ENCODE peak calls at places on chromosomes 11 and 22, in six cellular contexts. G, P, M, Q, B and T are unnamed samples. For H3K4me1, the result is how much of the 10 kb centered on the place peaks cover.

GRCh38 chr22:39520874-39521857 is 804 bp downstream of the ATF4 start:
- DNase-seq in Q (peak), M (peak), G (peak), B (peak), P (peak), T (peak)

GRCh38 chr11:2092464-2092910 is 46.7 kb downstream of the IGF2 start:
- DNase-seq in B (no peak), G (peak), M (no peak), P (no peak), Q (peak), T (no peak)

GRCh38 chr11:2343502-2343901 is 33.6 kb upstream of the CD81 start:
- DNase-seq in B (no peak), Q (no peak), P (no peak), G (no peak), M (no peak), T (no peak)

GRCh38 chr22:17734197-17734596 is 40.1 kb downstream of the BID start:
- DNase-seq in P (no peak), Q (no peak), G (no peak), M (no peak), B (no peak), T (no peak)

GRCh38 chr11:59667812-59668187 is 1.0 kb downstream of the PATL1 start:
- DNase-seq in P (no peak), Q (no peak), G (no peak), B (peak), M (no peak), T (no peak)

GRCh38 chr11:67083786-67084366 is 27.2 kb downstream of the RHOD start:
- DNase-seq in B (no peak), P (no peak), G (no peak), M (no peak), Q (no peak), T (no peak)

GRCh38 chr11:118881130-118881717 is 2.5 kb upstream of the CXCR5 start:
- DNase-seq in P (no peak), B (no peak), M (no peak), Q (no peak), G (no peak), T (no peak)

GRCh38 chr11:93249437-93250210 is 51.8 kb upstream of the SLC36A4 start:
- DNase-seq in P (no peak), M (no peak), Q (no peak), B (no peak), G (no peak), T (no peak)

GRCh38 chr11:12159351-12160099 is 49.1 kb downstream of the MICAL2 start:
- DNase-seq in B (no peak), P (no peak), G (peak), Q (no peak), M (no peak), T (no peak)

GRCh38 chr11:70669281-70669680 is 271.0 kb downstream of the CTTN start:
- DNase-seq in G (no peak), B (no peak), P (no peak), Q (no peak), M (no peak), T (no peak)

GRCh38 chr22:44360686-44361381 is 48.1 kb upstream of the SHISAL1 start:
- DNase-seq in M (no peak), B (peak), Q (peak), P (no peak), G (peak), T (no peak)

GRCh38 chr22:21615731-21616130 is 14.1 kb downstream of the YDJC start:
- DNase-seq in Q (no peak), G (no peak), M (no peak), P (no peak), B (no peak), T (no peak)

GRCh38 chr11:109527496-109527895 is 105.5 kb downstream of the C11orf87 start:
- DNase-seq in P (no peak), B (no peak), Q (no peak), M (no peak), G (no peak), T (no peak)

GRCh38 chr11:64489831-64490441 is 101.1 kb upstream of the SLC22A12 start:
- DNase-seq in M (peak), G (peak), Q (peak), P (no peak), B (peak), T (no peak)

GRCh38 chr11:13042873-13043338 is 33.8 kb downstream of the RASSF10 start:
- DNase-seq in B (no peak), G (no peak), M (no peak), Q (no peak), P (no peak), T (no peak)

GRCh38 chr11:134562176-134562575 is 150.1 kb upstream of the B3GAT1 start:
- DNase-seq in M (no peak), P (no peak), Q (no peak), B (no peak), G (peak), T (no peak)

GRCh38 chr22:17118342-17118741 is 2.8 kb downstream of the TMEM121B start:
- DNase-seq in B (no peak), P (no peak), Q (no peak), M (no peak), G (no peak), T (no peak)

GRCh38 chr22:32754413-32755041 is 47.0 kb upstream of the TIMP3 start:
- DNase-seq in Q (peak), M (no peak), G (no peak), P (no peak), B (no peak), T (no peak)

GRCh38 chr11:59802639-59803176 is 7.9 kb downstream of the MRPL16 start:
- DNase-seq in B (peak), M (peak), G (no peak), P (no peak), Q (no peak), T (peak)

GRCh38 chr11:74822187-74822586 is 73.5 kb downstream of the RNF169 start:
- DNase-seq in P (no peak), M (no peak), G (no peak), B (no peak), Q (no peak), T (no peak)

GRCh38 chr11:68942090-68942620 is 38.5 kb downstream of the IGHMBP2 start:
- DNase-seq in B (no peak), M (no peak), P (no peak), Q (no peak), G (no peak), T (no peak)

GRCh38 chr11:31757245-31757835 is 53.8 kb downstream of the PAX6 start:
- DNase-seq in Q (no peak), B (no peak), P (no peak), G (no peak), M (no peak), T (no peak)

GRCh38 chr11:33377100-33377851 is 120.1 kb downstream of the HIPK3 start:
- DNase-seq in P (no peak), G (no peak), M (no peak), B (peak), Q (no peak), T (no peak)

GRCh38 chr22:26669060-26669481 is 11.7 kb downstream of the MIAT start:
- DNase-seq in B (peak), G (no peak), Q (no peak), P (no peak), M (peak), T (no peak)

GRCh38 chr11:4763096-4763495 is 6.6 kb downstream of the OR51F1 start:
- DNase-seq in B (no peak), Q (no peak), M (no peak), G (no peak), P (no peak), T (no peak)

GRCh38 chr22:41021039-41021654 is 70.0 kb downstream of the RBX1 start:
- DNase-seq in B (peak), M (peak), Q (no peak), G (peak), P (no peak), T (peak)

GRCh38 chr11:132008872-132009271 is 638.5 kb downstream of the NTM start:
- DNase-seq in B (peak), Q (no peak), M (no peak), P (no peak), G (no peak), T (no peak)

GRCh38 chr11:1237128-1237580 is 14.3 kb downstream of the MUC5B start:
- DNase-seq in B (no peak), G (no peak), M (no peak), Q (peak), P (no peak), T (no peak)

GRCh38 chr11:1505480-1505879 is 18.9 kb upstream of the MOB2 start:
- DNase-seq in Q (no peak), P (no peak), G (no peak), B (peak), M (no peak), T (no peak)

GRCh38 chr11:832529-833113 is at the start of gene CD151:
- DNase-seq in Q (peak), M (peak), B (peak), P (peak), G (no peak), T (no peak)

DNA sequence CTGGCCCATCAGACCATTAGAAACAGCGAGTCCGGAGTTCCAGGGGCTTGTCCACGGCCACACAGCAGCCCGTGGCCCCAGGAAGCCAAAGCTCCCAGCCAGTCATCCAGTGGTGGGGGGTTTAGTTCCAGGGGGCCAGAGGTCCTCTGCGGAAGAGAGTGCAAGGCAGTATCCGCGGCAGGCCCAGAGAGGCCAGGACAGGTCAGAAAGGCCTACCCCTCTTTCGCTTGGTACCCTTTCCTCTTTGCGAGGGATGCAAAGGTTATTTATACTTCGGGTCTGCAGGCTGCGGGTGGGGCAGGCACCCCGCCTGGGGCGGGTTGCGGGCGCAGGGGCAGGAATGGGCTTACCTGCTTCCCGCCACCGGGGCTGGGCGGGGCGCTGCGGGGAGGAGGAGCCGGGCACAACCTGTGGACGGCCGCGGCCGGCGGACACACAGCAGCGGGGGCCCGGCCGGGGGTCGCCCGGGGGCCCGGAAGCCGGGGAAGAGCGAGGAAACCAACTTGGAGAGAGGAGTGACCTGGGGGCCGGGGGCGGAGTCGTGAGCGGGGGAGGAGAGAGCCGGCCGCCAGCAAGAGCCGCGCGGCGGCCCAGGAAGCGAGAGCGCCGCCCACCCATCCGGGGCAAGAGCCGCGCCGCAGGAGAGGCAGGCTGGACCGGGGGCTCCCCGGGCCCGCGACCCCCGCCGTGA is at the start of gene SH3BP1:
- DNase-seq in P (peak), G (no peak), B (peak), Q (peak), M (peak), T (peak)
- H3K4me1 ChIP-seq in P (half or more), G (under half), B (under half), Q (under half), M (under half), T (half or more)

GRCh38 chr11:17313349-17314231 is 37.1 kb downstream of the NUCB2 start:
- DNase-seq in Q (no peak), P (no peak), B (no peak), M (no peak), G (no peak), T (no peak)
- H3K27ac ChIP-seq in Q (no peak), P (no peak), B (no peak), M (no peak), G (no peak), T (no peak)

GRCh38 chr11:128467610-128468041 is 119.7 kb downstream of the ETS1 start:
- DNase-seq in M (no peak), Q (peak), G (peak), B (no peak), P (peak), T (no peak)
- H3K4me3 ChIP-seq in M (no peak), Q (no peak), G (no peak), B (no peak), P (peak), T (peak)

DNA sequence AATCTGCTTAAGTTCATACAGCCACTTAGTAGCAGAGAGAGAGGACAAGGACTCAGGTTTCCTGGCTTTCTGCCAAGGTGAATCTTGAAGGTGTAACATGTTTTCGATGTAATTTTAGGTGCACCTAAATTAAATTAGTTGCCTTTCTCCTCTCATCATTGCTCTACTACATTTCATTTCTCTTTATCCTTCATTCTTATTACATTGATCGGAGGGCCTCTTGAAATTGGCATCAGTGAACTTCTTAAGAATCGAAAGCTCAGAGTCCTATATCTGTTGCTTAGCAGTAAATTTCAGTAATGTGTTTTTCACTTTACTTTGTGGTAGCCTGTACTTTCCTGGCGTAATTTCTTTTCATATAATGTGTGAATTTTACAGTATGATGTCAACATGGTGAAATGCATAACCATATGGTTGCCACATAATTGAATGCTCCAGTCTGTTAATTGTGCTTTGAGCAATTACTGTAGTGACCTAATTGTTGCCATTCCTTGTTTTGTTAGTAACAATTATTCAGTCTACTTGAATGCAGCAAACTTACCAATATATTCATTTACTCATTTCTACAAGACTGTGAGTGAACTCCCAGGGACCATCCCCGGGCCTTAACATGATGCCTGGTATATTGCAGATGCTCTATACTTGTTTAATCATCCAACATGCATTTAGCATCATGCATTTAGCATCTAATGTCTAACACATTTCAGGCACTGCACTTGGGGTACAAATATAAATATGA is 138.1 kb downstream of the MAML2 start:
- DNase-seq in B (no peak), M (no peak), G (no peak), P (no peak), Q (no peak), T (peak)
- H3K4me1 ChIP-seq in B (under half), M (under half), G (under half), P (half or more), Q (under half), T (half or more)

GRCh38 chr11:96013459-96014213 is 89.7 kb upstream of the MTMR2 start:
- DNase-seq in M (no peak), Q (no peak), G (peak), P (no peak), B (no peak), T (no peak)
- H3K27ac ChIP-seq in M (no peak), Q (no peak), G (no peak), P (peak), B (no peak), T (peak)

GRCh38 chr22:43289551-43289963 is 53.6 kb downstream of the SCUBE1 start:
- DNase-seq in Q (peak), P (no peak), M (no peak), B (no peak), G (no peak), T (no peak)
- H3K4me3 ChIP-seq in Q (peak), P (no peak), M (no peak), B (no peak), G (peak), T (no peak)

DNA sequence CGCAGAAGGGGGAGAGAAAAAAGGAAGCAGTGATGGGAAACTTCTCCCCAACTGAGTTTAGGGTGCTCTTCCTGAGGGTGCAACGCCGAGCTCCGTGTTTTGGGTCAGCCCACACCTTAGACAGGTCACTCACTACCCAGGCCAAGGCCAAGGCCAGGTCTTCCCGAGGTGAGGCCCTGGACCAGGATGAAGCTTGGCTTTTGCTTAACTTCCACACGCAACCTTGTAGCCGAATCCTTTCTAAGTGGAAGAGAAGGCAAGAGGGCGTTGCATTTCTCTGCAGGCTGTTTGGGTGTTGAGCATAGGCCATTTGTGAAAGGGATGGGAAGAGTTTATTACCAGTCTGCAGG is 1.4 kb downstream of the KREMEN1 start:
- DNase-seq in M (no peak), B (no peak), Q (no peak), G (no peak), P (no peak), T (no peak)
- H3K4me1 ChIP-seq in M (under half), B (under half), Q (under half), G (under half), P (under half), T (under half)

GRCh38 chr11:117663389-117663788 is 133.6 kb downstream of the DSCAML1 start:
- DNase-seq in Q (no peak), G (no peak), B (no peak), P (no peak), M (no peak), T (no peak)

GRCh38 chr11:117663826-117664225 is 133.2 kb downstream of the DSCAML1 start:
- DNase-seq in G (peak), Q (no peak), B (peak), P (no peak), M (no peak), T (no peak)

GRCh38 chr11:117662870-117663269 is 134.1 kb downstream of the DSCAML1 start:
- DNase-seq in G (no peak), B (no peak), P (no peak), Q (no peak), M (no peak), T (no peak)

GRCh38 chr11:117662255-117662654 is 134.8 kb downstream of the DSCAML1 start:
- DNase-seq in Q (no peak), P (no peak), G (no peak), M (no peak), B (no peak), T (no peak)

DNA sequence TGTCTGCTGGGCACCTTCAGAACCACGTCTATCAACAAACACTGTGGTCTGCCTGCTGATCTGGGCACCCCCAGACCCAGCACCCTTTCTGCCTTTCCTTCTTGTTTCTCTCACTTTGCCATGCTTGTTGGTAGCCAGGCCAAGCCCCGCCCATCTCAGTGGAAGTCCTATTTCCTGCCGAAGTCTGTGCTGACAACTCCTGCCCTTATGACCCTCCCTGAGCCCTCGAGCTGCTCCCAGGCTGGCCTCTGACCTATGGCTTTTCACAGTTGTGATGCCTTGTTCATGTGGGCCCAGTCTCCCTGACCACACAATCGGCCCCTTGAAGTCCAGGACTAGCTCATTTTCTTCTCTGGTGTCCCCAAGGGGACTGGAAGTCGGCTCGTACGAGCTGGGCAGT is 132.1 kb downstream of the DSCAML1 start:
- DNase-seq in Q (no peak), B (peak), P (no peak), M (no peak), G (no peak), T (no peak)
- H3K27ac ChIP-seq in Q (no peak), B (no peak), P (no peak), M (no peak), G (no peak), T (no peak)

GRCh38 chr11:65912840-65913239 is 6.0 kb downstream of the C11orf68 start:
- DNase-seq in Q (no peak), P (no peak), B (no peak), G (no peak), M (no peak), T (no peak)

GRCh38 chr11:65915101-65915820 is 3.6 kb downstream of the C11orf68 start:
- DNase-seq in P (no peak), Q (no peak), G (no peak), B (no peak), M (no peak), T (no peak)

GRCh38 chr11:65915821-65916251 is 3.0 kb downstream of the C11orf68 start:
- DNase-seq in M (no peak), Q (peak), B (no peak), G (peak), P (no peak), T (no peak)

GRCh38 chr11:65907878-65908277 is 7.7 kb upstream of the FOSL1 start:
- DNase-seq in B (no peak), P (no peak), G (no peak), M (no peak), Q (no peak), T (no peak)

GRCh38 chr11:65911682-65912568 is 6.9 kb downstream of the C11orf68 start:
- DNase-seq in M (peak), P (no peak), G (peak), B (peak), Q (peak), T (no peak)
- H3K4me3 ChIP-seq in M (no peak), P (no peak), G (no peak), B (no peak), Q (no peak), T (no peak)